ENCODE peak calls at places on chromosomes 2 and 18, in nine cellular contexts. E is heart left ventricle, A is glutamatergic neuron, V is HuH-7, T is GM04504, Q is lower leg skin, M is HT1080, U is NCI-H460, Y is SIG-M5. N is an unnamed sample.

GRCh38 chr2:40746150-40746549 is 294.3 kb upstream of the SLC8A1 start:
- DNase-seq in E (no peak), A (no peak), V (no peak), T (no peak), Q (no peak), M (peak), U (peak), Y (no peak), N (no peak)

GRCh38 chr2:203809084-203809521 is 58.5 kb upstream of the CTLA4 start:
- DNase-seq in E (no peak), A (no peak), V (no peak), T (no peak), Q (no peak), M (peak), U (no peak), Y (no peak), N (no peak)

GRCh38 chr2:218271487-218271797 is 1.1 kb downstream of the PNKD start:
- DNase-seq in E (peak), A (no peak), V (no peak), T (no peak), Q (no peak), M (no peak), U (no peak), Y (no peak), N (no peak)

GRCh38 chr18:69885841-69886531 is 61.7 kb downstream of the CD226 start:
- DNase-seq in E (no peak), A (no peak), V (peak), T (no peak), Q (no peak), M (no peak), U (no peak), Y (no peak), N (peak)

GRCh38 chr2:19362094-19362649 is 3.7 kb upstream of the OSR1 start:
- DNase-seq in E (no peak), A (no peak), V (no peak), T (no peak), Q (no peak), M (no peak), U (no peak), Y (no peak), N (peak)

GRCh38 chr18:56374005-56374655 is 264.3 kb downstream of the TXNL1 start:
- DNase-seq in E (no peak), A (no peak), V (no peak), T (no peak), Q (no peak), M (no peak), U (peak), Y (no peak), N (no peak)

GRCh38 chr2:203077458-203077857 is 62.8 kb downstream of the NBEAL1 start:
- DNase-seq in E (no peak), A (no peak), V (no peak), T (no peak), Q (no peak), M (no peak), U (peak), Y (no peak), N (no peak)

GRCh38 chr2:145199052-145199451 is 679.1 kb upstream of the ZEB2 start:
- DNase-seq in E (no peak), A (no peak), V (no peak), T (no peak), Q (no peak), M (no peak), U (no peak), Y (no peak), N (no peak)

GRCh38 chr2:196239622-196240587 is 68.5 kb upstream of the STK17B start:
- DNase-seq in E (peak), A (no peak), V (no peak), T (no peak), Q (peak), M (peak), U (no peak), Y (peak), N (peak)

GRCh38 chr2:204503869-204504268 is 41.4 kb upstream of the PARD3B start:
- DNase-seq in E (no peak), A (no peak), V (no peak), T (no peak), Q (no peak), M (no peak), U (no peak), Y (no peak), N (no peak)

GRCh38 chr18:80147418-80148315 is 38.6 kb downstream of the ADNP2 start:
- DNase-seq in E (peak), A (peak), V (no peak), T (peak), Q (peak), M (peak), U (peak), Y (peak), N (peak)

GRCh38 chr18:34261865-34262780 is 37.4 kb upstream of the NOL4 start:
- DNase-seq in E (no peak), A (no peak), V (no peak), T (no peak), Q (no peak), M (no peak), U (no peak), Y (no peak), N (no peak)

GRCh38 chr2:112305132-112305531 is 29.7 kb downstream of the ZC3H6 start:
- DNase-seq in E (no peak), A (no peak), V (no peak), T (no peak), Q (no peak), M (no peak), U (no peak), Y (no peak), N (no peak)

GRCh38 chr2:238290079-238290478 is 1.7 kb upstream of the PER2 start:
- DNase-seq in E (no peak), A (no peak), V (no peak), T (no peak), Q (peak), M (peak), U (peak), Y (no peak), N (peak)

GRCh38 chr2:238706673-238707072 is 141.2 kb upstream of the TWIST2 start:
- DNase-seq in E (no peak), A (no peak), V (no peak), T (no peak), Q (no peak), M (no peak), U (no peak), Y (no peak), N (no peak)

GRCh38 chr2:241926541-241927311 is 57.2 kb downstream of the RTP5 start:
- DNase-seq in E (no peak), A (no peak), V (no peak), T (no peak), Q (peak), M (no peak), U (no peak), Y (no peak), N (no peak)

GRCh38 chr2:237702439-237703397 is 75.3 kb downstream of the LRRFIP1 start:
- DNase-seq in E (peak), A (no peak), V (no peak), T (no peak), Q (peak), M (peak), U (no peak), Y (peak), N (peak)

GRCh38 chr2:212548459-212548815 is 9.8 kb upstream of the ERBB4 start:
- DNase-seq in E (no peak), A (no peak), V (peak), T (peak), Q (no peak), M (peak), U (peak), Y (no peak), N (no peak)

GRCh38 chr18:72692595-72692994 is 148.5 kb upstream of the CBLN2 start:
- DNase-seq in E (no peak), A (no peak), V (no peak), T (no peak), Q (no peak), M (no peak), U (no peak), Y (no peak), N (no peak)

GRCh38 chr2:228401065-228401912 is 219.8 kb upstream of the SPHKAP start:
- DNase-seq in E (no peak), A (no peak), V (no peak), T (no peak), Q (no peak), M (peak), U (no peak), Y (no peak), N (no peak)

GRCh38 chr2:158740591-158740990 is 54.5 kb upstream of the DAPL1 start:
- DNase-seq in E (no peak), A (no peak), V (no peak), T (peak), Q (peak), M (peak), U (no peak), Y (no peak), N (no peak)

GRCh38 chr2:26479971-26480750 is 2.2 kb upstream of the OTOF start:
- DNase-seq in E (peak), A (no peak), V (no peak), T (no peak), Q (no peak), M (no peak), U (no peak), Y (no peak), N (no peak)

GRCh38 chr2:8484502-8485283 is 197.2 kb upstream of the ID2 start:
- DNase-seq in E (no peak), A (no peak), V (no peak), T (no peak), Q (peak), M (no peak), U (no peak), Y (no peak), N (no peak)

GRCh38 chr2:78861546-78861945 is 164.0 kb upstream of the REG3G start:
- DNase-seq in E (no peak), A (no peak), V (peak), T (no peak), Q (no peak), M (peak), U (peak), Y (no peak), N (no peak)

GRCh38 chr2:236177967-236178909 is 10.1 kb upstream of the GBX2 start:
- DNase-seq in E (peak), A (peak), V (peak), T (no peak), Q (peak), M (peak), U (peak), Y (no peak), N (peak)

GRCh38 chr18:7803956-7804469 is 236.9 kb downstream of the PTPRM start:
- DNase-seq in E (no peak), A (no peak), V (peak), T (no peak), Q (no peak), M (no peak), U (no peak), Y (no peak), N (no peak)

GRCh38 chr2:208040199-208041171 is 15.2 kb upstream of the PLEKHM3 start:
- DNase-seq in E (peak), A (peak), V (no peak), T (no peak), Q (peak), M (peak), U (peak), Y (peak), N (peak)

GRCh38 chr2:102082591-102083586 is 59.7 kb upstream of the IL1R1 start:
- DNase-seq in E (no peak), A (no peak), V (no peak), T (peak), Q (no peak), M (peak), U (no peak), Y (peak), N (peak)

GRCh38 chr18:2139676-2140075 is 431.6 kb downstream of the METTL4 start:
- DNase-seq in E (no peak), A (no peak), V (peak), T (no peak), Q (no peak), M (peak), U (no peak), Y (no peak), N (no peak)

GRCh38 chr2:163558286-163559009 is 177.4 kb downstream of the FIGN start:
- DNase-seq in E (no peak), A (no peak), V (no peak), T (no peak), Q (no peak), M (no peak), U (no peak), Y (no peak), N (no peak)

GRCh38 chr18:57429607-57430165 is 5.5 kb upstream of the ONECUT2 start:
- DNase-seq in E (no peak), A (no peak), V (no peak), T (no peak), Q (no peak), M (no peak), U (no peak), Y (no peak), N (no peak)

GRCh38 chr2:20579866-20580265 is 71.0 kb downstream of the HS1BP3 start:
- DNase-seq in E (peak), A (no peak), V (no peak), T (no peak), Q (no peak), M (no peak), U (no peak), Y (no peak), N (no peak)

GRCh38 chr18:5197032-5197434 is at the start of gene AKAIN1:
- DNase-seq in E (peak), A (peak), V (peak), T (peak), Q (no peak), M (peak), U (peak), Y (no peak), N (peak)

GRCh38 chr2:236610991-236611821 is 41.6 kb downstream of the ACKR3 start:
- DNase-seq in E (no peak), A (no peak), V (no peak), T (no peak), Q (no peak), M (no peak), U (no peak), Y (no peak), N (no peak)

GRCh38 chr2:170554278-170554955 is 160.7 kb upstream of the SP5 start:
- DNase-seq in E (no peak), A (no peak), V (no peak), T (peak), Q (peak), M (peak), U (no peak), Y (no peak), N (no peak)

GRCh38 chr2:168649105-168649504 is 153.3 kb upstream of the NOSTRIN start:
- DNase-seq in E (no peak), A (no peak), V (no peak), T (no peak), Q (no peak), M (no peak), U (no peak), Y (no peak), N (no peak)

GRCh38 chr2:76684762-76685161 is 837.4 kb downstream of the LRRTM4 start:
- DNase-seq in E (no peak), A (no peak), V (no peak), T (no peak), Q (no peak), M (no peak), U (no peak), Y (no peak), N (no peak)

GRCh38 chr2:220393717-220394116 is 766.3 kb downstream of the SLC4A3 start:
- DNase-seq in E (no peak), A (no peak), V (no peak), T (no peak), Q (no peak), M (no peak), U (no peak), Y (no peak), N (no peak)

GRCh38 chr2:106020032-106020431 is 174.1 kb downstream of the UXS1 start:
- DNase-seq in E (no peak), A (no peak), V (no peak), T (no peak), Q (no peak), M (no peak), U (no peak), Y (no peak), N (no peak)